ENCODE peak calls at places on chromosomes 3 and 15, in seven cellular contexts. P, I, L, C, E, U and N are unnamed samples.

GRCh38 chr3:142808103-142808917 is 80.6 kb downstream of the PCOLCE2 start:
- DNase-seq in P (no peak), I (peak; percentile 21), L (no peak), C (no peak), E (no peak), U (peak; percentile 40), N (peak; percentile 49)

GRCh38 chr3:55692958-55693558 is 206.0 kb upstream of the WNT5A start:
- DNase-seq in P (no peak), I (peak; percentile 54), L (no peak), C (no peak), E (no peak), U (no peak), N (no peak)

GRCh38 chr15:89171136-89172072 is 50.0 kb downstream of the RLBP1 start:
- DNase-seq in P (no peak), I (peak; percentile 48), L (peak; percentile 65), C (no peak), E (peak; percentile 28), U (peak; percentile 27), N (peak; percentile 25)

GRCh38 chr15:60407406-60407805 is 9.6 kb upstream of the ANXA2 start:
- DNase-seq in P (no peak), I (peak; percentile 92), L (no peak), C (no peak), E (no peak), U (peak; percentile 64), N (peak; percentile 54)

GRCh38 chr3:103786296-103786695 is 1351.5 kb downstream of the ZPLD1 start:
- DNase-seq in P (no peak), I (no peak), L (no peak), C (no peak), E (no peak), U (no peak), N (no peak)

GRCh38 chr3:54123538-54124196 is 1.3 kb downstream of the CACNA2D3 start:
- DNase-seq in P (no peak), I (no peak), L (no peak), C (no peak), E (no peak), U (peak; percentile 12), N (no peak)

GRCh38 chr3:44045476-44046275 is 196.0 kb upstream of the TOPAZ1 start:
- DNase-seq in P (no peak), I (no peak), L (no peak), C (no peak), E (no peak), U (peak; percentile 58), N (no peak)

GRCh38 chr15:101127503-101128076 is 124.3 kb downstream of the CHSY1 start:
- DNase-seq in P (peak; percentile 55), I (peak; percentile 86), L (peak; percentile 91), C (peak; percentile 35), E (peak; percentile 86), U (peak; percentile 80), N (peak; percentile 68)

GRCh38 chr3:132773071-132773619 is 50.9 kb upstream of the NPHP3 start:
- DNase-seq in P (no peak), I (no peak), L (no peak), C (no peak), E (no peak), U (peak; percentile 20), N (no peak)

GRCh38 chr3:17639257-17639656 is 103.2 kb downstream of the TBC1D5 start:
- DNase-seq in P (no peak), I (peak; percentile 75), L (no peak), C (no peak), E (no peak), U (no peak), N (peak; percentile 80)